ENCODE peak calls at places on chromosomes 3 and 15, in eight cellular contexts. N, P, L, A, C, M, Z and E are unnamed samples.

GRCh38 chr3:143243686-143244085 is 124.1 kb downstream of the CHST2 start:
- DNase-seq in N (no peak), P (no peak), L (no peak), A (no peak), C (no peak), M (no peak), Z (no peak), E (no peak)

GRCh38 chr15:39242345-39242744 is 338.5 kb upstream of the THBS1 start:
- DNase-seq in N (no peak), P (no peak), L (peak; percentile 47), A (no peak), C (no peak), M (no peak), Z (no peak), E (no peak)

GRCh38 chr15:60555814-60556213 is 76.9 kb upstream of the ICE2 start:
- DNase-seq in N (no peak), P (no peak), L (no peak), A (no peak), C (no peak), M (no peak), Z (peak; percentile 62), E (no peak)

GRCh38 chr15:33126559-33127290 is 67.8 kb downstream of the FMN1 start:
- DNase-seq in N (peak; percentile 76), P (peak; percentile 67), L (peak; percentile 98), A (peak; percentile 80), C (peak; percentile 34), M (peak; percentile 83), Z (peak; percentile 42), E (peak; percentile 99)

GRCh38 chr3:33513262-33513863 is 73.2 kb upstream of the UBP1 start:
- DNase-seq in N (no peak), P (no peak), L (no peak), A (no peak), C (no peak), M (no peak), Z (no peak), E (no peak)

GRCh38 chr15:22961661-22962221 is 18.4 kb downstream of the CYFIP1 start:
- DNase-seq in N (peak; percentile 71), P (no peak), L (peak; percentile 41), A (no peak), C (no peak), M (no peak), Z (no peak), E (no peak)

GRCh38 chr3:10224794-10225660 is 23.2 kb upstream of the TATDN2 start:
- DNase-seq in N (peak; percentile 86), P (peak; percentile 83), L (peak; percentile 66), A (peak; percentile 85), C (no peak), M (peak; percentile 72), Z (peak; percentile 87), E (peak; percentile 85)

GRCh38 chr3:23807161-23808015 is 1.6 kb downstream of the UBE2E1 start:
- DNase-seq in N (no peak), P (no peak), L (peak; percentile 51), A (no peak), C (no peak), M (no peak), Z (peak; percentile 36), E (peak; percentile 32)

GRCh38 chr3:139062915-139063314 is 18.2 kb upstream of the PRR23C start:
- DNase-seq in N (no peak), P (no peak), L (no peak), A (no peak), C (no peak), M (no peak), Z (no peak), E (no peak)

GRCh38 chr3:129441215-129441614 is 1.2 kb downstream of the IFT122 start:
- DNase-seq in N (no peak), P (no peak), L (no peak), A (no peak), C (no peak), M (no peak), Z (no peak), E (no peak)

GRCh38 chr15:101439920-101440319 is 49.6 kb downstream of the PCSK6 start:
- DNase-seq in N (no peak), P (peak; percentile 23), L (peak; percentile 24), A (no peak), C (no peak), M (no peak), Z (no peak), E (no peak)

GRCh38 chr3:46280105-46280797 is 38.0 kb downstream of the CCR3 start:
- DNase-seq in N (no peak), P (no peak), L (peak; percentile 30), A (no peak), C (no peak), M (no peak), Z (no peak), E (no peak)

GRCh38 chr3:191366675-191367074 is 36.3 kb upstream of the UTS2B start:
- DNase-seq in N (no peak), P (no peak), L (peak; percentile 81), A (no peak), C (no peak), M (no peak), Z (no peak), E (peak; percentile 58)

GRCh38 chr3:20480771-20481170 is 294.8 kb upstream of the SGO1 start:
- DNase-seq in N (no peak), P (no peak), L (no peak), A (no peak), C (no peak), M (no peak), Z (peak; percentile 48), E (no peak)

GRCh38 chr3:173939319-173939718 is 541.8 kb downstream of the NLGN1 start:
- DNase-seq in N (no peak), P (no peak), L (no peak), A (no peak), C (no peak), M (no peak), Z (no peak), E (peak; percentile 80)

GRCh38 chr15:41746802-41747201 is 27.5 kb upstream of the MAPKBP1 start:
- DNase-seq in N (no peak), P (no peak), L (peak; percentile 23), A (no peak), C (no peak), M (no peak), Z (no peak), E (peak; percentile 3)

GRCh38 chr15:31304736-31305365 is 21.8 kb upstream of the KLF13 start:
- DNase-seq in N (no peak), P (no peak), L (no peak), A (no peak), C (no peak), M (no peak), Z (peak; percentile 37), E (no peak)

DNA sequence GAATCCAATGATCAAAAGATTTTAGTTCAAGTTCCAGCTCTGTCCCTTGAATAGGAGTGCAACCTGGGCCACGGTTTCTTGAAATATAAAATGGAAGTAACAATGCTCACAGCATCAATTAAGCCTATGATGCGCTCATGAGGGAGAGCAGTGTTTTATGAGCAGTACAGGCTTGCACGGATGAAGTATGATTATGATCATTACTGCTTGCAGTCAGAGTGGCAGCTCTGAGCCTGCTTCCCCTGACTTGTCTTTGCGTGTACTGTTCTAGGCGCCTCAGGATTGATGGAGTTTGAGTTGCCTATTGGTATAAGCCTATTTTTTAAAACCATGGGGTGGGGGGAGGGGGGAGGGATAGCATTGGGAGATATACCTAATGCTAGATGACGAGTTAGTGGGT is 37.0 kb downstream of the ITGB5 start:
- DNase-seq in N (no peak), P (no peak), L (no peak), A (no peak), C (no peak), M (no peak), Z (no peak), E (no peak)
- H3K27ac ChIP-seq in N (peak overlapping the region; percentile 82), P (no peak overlapping the region), L (peak overlapping the region; percentile 10), A (no peak overlapping the region), C (no peak overlapping the region), M (no peak overlapping the region), Z (no peak overlapping the region), E (peak overlapping the region; percentile 26)

GRCh38 chr3:18442743-18443669 is 17.9 kb upstream of the SATB1 start:
- DNase-seq in N (no peak), P (no peak), L (no peak), A (no peak), C (no peak), M (no peak), Z (peak; percentile 20), E (no peak)
- H3K4me3 ChIP-seq in N (peak overlapping the region; percentile 67), P (peak overlapping the region; percentile 73), L (no peak overlapping the region), A (peak overlapping the region; percentile 75), C (no peak overlapping the region), M (no peak overlapping the region), Z (peak overlapping the region; percentile 89), E (no peak overlapping the region)

GRCh38 chr3:105836533-105836932 is 32.3 kb downstream of the CBLB start:
- DNase-seq in N (no peak), P (no peak), L (peak; percentile 95), A (no peak), C (no peak), M (peak; percentile 56), Z (no peak), E (no peak)

GRCh38 chr3:105834768-105835167 is 34.0 kb downstream of the CBLB start:
- DNase-seq in N (no peak), P (no peak), L (no peak), A (no peak), C (no peak), M (no peak), Z (no peak), E (no peak)

GRCh38 chr3:105837947-105838346 is 30.9 kb downstream of the CBLB start:
- DNase-seq in N (no peak), P (no peak), L (no peak), A (peak; percentile 32), C (no peak), M (no peak), Z (no peak), E (no peak)

GRCh38 chr3:105835606-105836005 is 33.2 kb downstream of the CBLB start:
- DNase-seq in N (no peak), P (no peak), L (no peak), A (no peak), C (no peak), M (no peak), Z (no peak), E (peak; percentile 25)

GRCh38 chr3:105837143-105837740 is 31.6 kb downstream of the CBLB start:
- DNase-seq in N (no peak), P (no peak), L (no peak), A (no peak), C (no peak), M (no peak), Z (no peak), E (no peak)
- H3K27ac ChIP-seq in N (peak overlapping the region; percentile 46), P (peak overlapping the region; percentile 38), L (no peak overlapping the region), A (no peak overlapping the region), C (peak overlapping the region; percentile 7), M (peak overlapping the region; percentile 46), Z (no peak overlapping the region), E (no peak overlapping the region)

GRCh38 chr3:170740726-170741591 is 129.0 kb downstream of the RPL22L1 start:
- DNase-seq in N (peak; percentile 83), P (no peak), L (peak; percentile 72), A (peak; percentile 70), C (peak; percentile 64), M (peak; percentile 74), Z (no peak), E (peak; percentile 34)

GRCh38 chr3:170749185-170749584 is 120.8 kb downstream of the RPL22L1 start:
- DNase-seq in N (no peak), P (no peak), L (no peak), A (no peak), C (no peak), M (no peak), Z (no peak), E (no peak)

GRCh38 chr3:170741756-170742530 is 128.1 kb downstream of the RPL22L1 start:
- DNase-seq in N (no peak), P (no peak), L (no peak), A (no peak), C (no peak), M (no peak), Z (no peak), E (no peak)

GRCh38 chr3:170746175-170746942 is 123.6 kb downstream of the RPL22L1 start:
- DNase-seq in N (no peak), P (no peak), L (no peak), A (no peak), C (no peak), M (no peak), Z (no peak), E (no peak)

GRCh38 chr3:170745211-170745718 is 124.7 kb downstream of the RPL22L1 start:
- DNase-seq in N (no peak), P (no peak), L (peak; percentile 73), A (no peak), C (no peak), M (peak; percentile 63), Z (no peak), E (no peak)
- H3K4me3 ChIP-seq in N (no peak overlapping the region), P (no peak overlapping the region), L (no peak overlapping the region), A (no peak overlapping the region), C (no peak overlapping the region), M (no peak overlapping the region), Z (no peak overlapping the region), E (no peak overlapping the region)